ENCODE peak calls at places on chromosome 11, in seven cellular contexts. One of them, this sample, is unnamed. For H3K9me3 and H3K36me3, the result is how much of the 10 kb centered on the place peaks cover.

GRCh38 chr11:66643745-66644437 is 5.4 kb downstream of the RBM4 start:
- DNase-seq in heart right ventricle: no peak
- DNase-seq in ovary: no peak
- DNase-seq in fibroblast of lung: no peak
- DNase-seq in Peyer's patch: no peak
- DNase-seq in neural progenitor cell: no peak
- DNase-seq in body of pancreas: no peak
- DNase-seq in this sample: no peak

GRCh38 chr11:11171854-11172253 is 181.2 kb downstream of the CSNK2A3 start:
- DNase-seq in heart right ventricle: no peak
- DNase-seq in ovary: no peak
- DNase-seq in fibroblast of lung: no peak
- DNase-seq in Peyer's patch: no peak
- DNase-seq in neural progenitor cell: no peak
- DNase-seq in body of pancreas: no peak
- DNase-seq in this sample: peak

GRCh38 chr11:1437500-1437899 is 47.8 kb downstream of the BRSK2 start:
- DNase-seq in heart right ventricle: peak
- DNase-seq in ovary: no peak
- DNase-seq in fibroblast of lung: peak
- DNase-seq in Peyer's patch: no peak
- DNase-seq in neural progenitor cell: peak
- DNase-seq in body of pancreas: peak
- DNase-seq in this sample: no peak

GRCh38 chr11:859394-860131 is 16.9 kb downstream of the TSPAN4 start:
- DNase-seq in heart right ventricle: peak
- DNase-seq in ovary: peak
- DNase-seq in fibroblast of lung: peak
- DNase-seq in Peyer's patch: peak
- DNase-seq in neural progenitor cell: no peak
- DNase-seq in body of pancreas: peak
- DNase-seq in this sample: no peak

GRCh38 chr11:78212586-78213371 is 24.1 kb downstream of the USP35 start:
- DNase-seq in heart right ventricle: no peak
- DNase-seq in ovary: no peak
- DNase-seq in fibroblast of lung: peak
- DNase-seq in Peyer's patch: no peak
- DNase-seq in neural progenitor cell: no peak
- DNase-seq in body of pancreas: no peak
- DNase-seq in this sample: no peak

GRCh38 chr11:952406-953385 is 27.0 kb downstream of the AP2A2 start:
- DNase-seq in heart right ventricle: no peak
- DNase-seq in ovary: no peak
- DNase-seq in fibroblast of lung: peak
- DNase-seq in Peyer's patch: peak
- DNase-seq in neural progenitor cell: peak
- DNase-seq in body of pancreas: peak
- DNase-seq in this sample: no peak

GRCh38 chr11:8811571-8811970 is 99.4 kb upstream of the AKIP1 start:
- DNase-seq in heart right ventricle: no peak
- DNase-seq in ovary: no peak
- DNase-seq in fibroblast of lung: no peak
- DNase-seq in Peyer's patch: no peak
- DNase-seq in neural progenitor cell: no peak
- DNase-seq in body of pancreas: no peak
- DNase-seq in this sample: no peak

GRCh38 chr11:111059726-111060125 is 185.8 kb upstream of the POU2AF2 start:
- DNase-seq in heart right ventricle: no peak
- DNase-seq in ovary: no peak
- DNase-seq in fibroblast of lung: no peak
- DNase-seq in Peyer's patch: no peak
- DNase-seq in neural progenitor cell: no peak
- DNase-seq in body of pancreas: no peak
- DNase-seq in this sample: no peak

GRCh38 chr11:134278356-134278755 is 2.2 kb downstream of the GLB1L3 start:
- DNase-seq in heart right ventricle: no peak
- DNase-seq in ovary: no peak
- DNase-seq in fibroblast of lung: no peak
- DNase-seq in Peyer's patch: no peak
- DNase-seq in neural progenitor cell: no peak
- DNase-seq in body of pancreas: no peak
- DNase-seq in this sample: no peak

DNA sequence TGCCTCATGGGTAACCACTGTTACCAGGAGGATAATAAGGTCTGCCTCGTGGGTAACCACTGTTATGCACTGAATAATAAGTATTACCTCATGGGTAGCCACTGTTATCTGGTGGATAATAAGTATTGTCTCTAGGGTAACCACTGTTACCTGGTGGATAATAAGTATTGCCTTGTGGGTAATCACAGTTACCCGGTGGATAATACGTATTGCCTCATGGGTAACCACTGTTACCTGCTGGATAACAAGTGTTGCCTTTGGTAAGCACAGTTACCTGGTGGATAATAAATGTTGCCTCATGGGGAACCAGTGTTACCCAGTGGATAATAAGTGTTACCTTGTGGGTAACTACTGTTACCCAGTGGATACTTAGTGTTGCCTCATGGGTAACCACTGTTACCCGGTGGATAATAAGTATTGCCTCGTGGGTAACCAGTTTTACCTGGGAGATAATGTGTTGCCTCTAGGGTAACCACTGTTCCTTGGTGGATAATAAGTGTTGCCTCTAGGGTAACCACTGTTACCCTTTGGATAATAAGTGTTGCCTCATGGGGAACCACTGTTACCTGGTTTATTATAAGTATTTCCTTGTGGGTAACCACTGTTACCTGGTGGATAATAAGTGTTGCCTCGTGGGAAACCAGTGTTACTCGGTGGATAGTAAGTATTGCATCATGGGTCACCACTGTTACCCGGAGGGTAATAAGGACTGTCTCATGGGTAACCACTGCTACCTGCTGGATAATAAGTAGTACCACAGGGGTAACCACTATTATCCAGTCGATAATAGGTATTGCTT is 10.6 kb upstream of the NXPE4 start:
- DNase-seq in heart right ventricle: no peak
- DNase-seq in ovary: no peak
- DNase-seq in fibroblast of lung: no peak
- DNase-seq in Peyer's patch: no peak
- DNase-seq in neural progenitor cell: no peak
- DNase-seq in body of pancreas: no peak
- DNase-seq in this sample: no peak
- H3K9me3 ChIP-seq in heart right ventricle: under half
- H3K9me3 ChIP-seq in ovary: under half
- H3K9me3 ChIP-seq in fibroblast of lung: under half
- H3K9me3 ChIP-seq in Peyer's patch: under half
- H3K9me3 ChIP-seq in neural progenitor cell: under half
- H3K9me3 ChIP-seq in body of pancreas: under half
- H3K9me3 ChIP-seq in this sample: under half

GRCh38 chr11:30424336-30424735 is 101.4 kb downstream of the ARL14EP start:
- DNase-seq in heart right ventricle: no peak
- DNase-seq in ovary: no peak
- DNase-seq in fibroblast of lung: no peak
- DNase-seq in Peyer's patch: no peak
- DNase-seq in neural progenitor cell: no peak
- DNase-seq in body of pancreas: no peak
- DNase-seq in this sample: no peak
- H3K27ac ChIP-seq in heart right ventricle: peak
- H3K27ac ChIP-seq in ovary: no peak
- H3K27ac ChIP-seq in fibroblast of lung: no peak
- H3K27ac ChIP-seq in Peyer's patch: no peak
- H3K27ac ChIP-seq in neural progenitor cell: no peak
- H3K27ac ChIP-seq in body of pancreas: no peak
- H3K27ac ChIP-seq in this sample: no peak

GRCh38 chr11:73405146-73405510 is 28.9 kb downstream of the RELT start:
- DNase-seq in heart right ventricle: no peak
- DNase-seq in ovary: no peak
- DNase-seq in fibroblast of lung: no peak
- DNase-seq in Peyer's patch: no peak
- DNase-seq in neural progenitor cell: no peak
- DNase-seq in body of pancreas: no peak
- DNase-seq in this sample: no peak
- H3K36me3 ChIP-seq in heart right ventricle: under half
- H3K36me3 ChIP-seq in ovary: under half
- H3K36me3 ChIP-seq in fibroblast of lung: under half
- H3K36me3 ChIP-seq in Peyer's patch: under half
- H3K36me3 ChIP-seq in neural progenitor cell: under half
- H3K36me3 ChIP-seq in body of pancreas: under half
- H3K36me3 ChIP-seq in this sample: under half

GRCh38 chr11:125069796-125070195 is 6.7 kb downstream of the SLC37A2 start:
- DNase-seq in heart right ventricle: no peak
- DNase-seq in ovary: no peak
- DNase-seq in fibroblast of lung: peak
- DNase-seq in Peyer's patch: no peak
- DNase-seq in neural progenitor cell: no peak
- DNase-seq in body of pancreas: no peak
- DNase-seq in this sample: no peak
- H3K9me3 ChIP-seq in heart right ventricle: under half
- H3K9me3 ChIP-seq in ovary: under half
- H3K9me3 ChIP-seq in fibroblast of lung: under half
- H3K9me3 ChIP-seq in Peyer's patch: under half
- H3K9me3 ChIP-seq in neural progenitor cell: under half
- H3K9me3 ChIP-seq in body of pancreas: under half
- H3K9me3 ChIP-seq in this sample: under half